ENCODE peak calls at places on chromosomes 12 and 14, in six cellular contexts. U is CD8-positive, alpha-beta T cell; S is heart right ventricle; Q is sigmoid colon; O is foreskin fibroblast; Y is kidney epithelial cell. I is an unnamed sample.

GRCh38 chr14:95045255-95045701 is 112.1 kb downstream of the DICER1 start:
- DNase-seq in Y (no peak), O (no peak), S (no peak), Q (peak), U (no peak), I (no peak)

GRCh38 chr12:124386059-124386458 is 91.2 kb downstream of the RFLNA start:
- DNase-seq in Y (no peak), U (no peak), S (peak), O (no peak), Q (no peak), I (no peak)

GRCh38 chr12:57142121-57142520 is 5.3 kb downstream of the LRP1-AS start:
- DNase-seq in U (no peak), O (no peak), Q (no peak), Y (no peak), S (no peak), I (no peak)

GRCh38 chr12:13342971-13343370 is 146.4 kb downstream of the EMP1 start:
- DNase-seq in S (no peak), U (no peak), Y (no peak), O (no peak), Q (no peak), I (no peak)

GRCh38 chr14:66603945-66604344 is 96.0 kb downstream of the GPHN start:
- DNase-seq in O (no peak), S (no peak), Y (no peak), Q (no peak), U (no peak), I (no peak)

GRCh38 chr12:127811988-127812387 is 455.0 kb upstream of the TMEM132C start:
- DNase-seq in S (peak), Y (peak), O (peak), Q (no peak), U (no peak), I (peak)

GRCh38 chr14:25394356-25394755 is 344.4 kb upstream of the STXBP6 start:
- DNase-seq in S (no peak), O (no peak), Q (no peak), Y (no peak), U (no peak), I (no peak)

GRCh38 chr12:86254399-86255107 is 1.6 kb downstream of the MGAT4C start:
- DNase-seq in Y (no peak), Q (no peak), U (no peak), S (no peak), O (no peak), I (no peak)

GRCh38 chr14:92780444-92780843 is 13.7 kb upstream of the GOLGA5 start:
- DNase-seq in Y (no peak), Q (no peak), S (no peak), U (no peak), O (peak), I (no peak)

GRCh38 chr14:94581127-94581999 is at the start of gene SERPINA5:
- DNase-seq in S (peak), U (no peak), Y (no peak), O (peak), Q (no peak), I (no peak)

GRCh38 chr14:101835166-101835557 is 73.7 kb downstream of the PPP2R5C start:
- DNase-seq in Y (no peak), U (no peak), Q (no peak), O (no peak), S (no peak), I (no peak)

GRCh38 chr14:41604793-41605534 is 1.7 kb upstream of the LRFN5 start:
- DNase-seq in Q (peak), S (peak), Y (no peak), U (no peak), O (peak), I (peak)

DNA sequence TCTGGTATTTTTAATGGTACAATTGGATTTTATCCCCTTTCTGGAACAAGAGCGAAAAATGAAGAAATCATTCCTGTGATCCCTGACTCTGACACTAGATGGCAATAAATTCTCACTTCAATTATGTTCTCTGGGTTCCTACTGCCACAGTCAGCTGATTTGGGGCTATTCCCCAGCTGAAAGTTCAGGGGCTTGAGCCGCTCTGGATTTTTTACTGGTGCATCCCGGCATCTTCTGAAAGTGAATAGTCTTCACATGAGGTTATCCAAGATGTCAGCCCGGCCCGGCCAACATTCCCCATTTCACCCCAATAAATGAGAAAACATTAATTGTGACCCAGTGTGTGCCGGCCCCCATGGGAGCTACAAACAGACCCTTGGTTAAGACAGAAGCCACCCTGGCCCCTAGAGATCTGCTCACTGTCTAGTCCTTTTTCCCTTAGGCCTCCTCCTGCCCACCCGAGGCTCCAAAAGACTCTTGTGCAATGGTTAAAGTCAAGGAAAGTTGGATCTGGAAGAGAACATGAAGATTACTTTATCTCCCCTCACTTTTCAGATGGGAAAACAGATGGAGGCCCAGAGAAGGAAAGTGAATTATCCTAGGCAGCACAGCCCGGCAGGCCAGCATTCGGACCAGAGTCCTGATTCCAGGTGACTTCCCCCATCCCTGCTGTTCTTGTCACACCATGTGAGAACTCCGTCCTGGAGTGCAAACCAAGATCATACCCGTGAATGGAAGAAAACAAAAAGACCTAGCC is 20.8 kb downstream of the CKAP4 start:
- DNase-seq in O (peak), Y (no peak), Q (no peak), S (peak), U (no peak), I (no peak)
- TF ChIP-seq CTCF in O (peak), Y (peak), Q (peak), S (peak), U (peak), I (peak)

DNA sequence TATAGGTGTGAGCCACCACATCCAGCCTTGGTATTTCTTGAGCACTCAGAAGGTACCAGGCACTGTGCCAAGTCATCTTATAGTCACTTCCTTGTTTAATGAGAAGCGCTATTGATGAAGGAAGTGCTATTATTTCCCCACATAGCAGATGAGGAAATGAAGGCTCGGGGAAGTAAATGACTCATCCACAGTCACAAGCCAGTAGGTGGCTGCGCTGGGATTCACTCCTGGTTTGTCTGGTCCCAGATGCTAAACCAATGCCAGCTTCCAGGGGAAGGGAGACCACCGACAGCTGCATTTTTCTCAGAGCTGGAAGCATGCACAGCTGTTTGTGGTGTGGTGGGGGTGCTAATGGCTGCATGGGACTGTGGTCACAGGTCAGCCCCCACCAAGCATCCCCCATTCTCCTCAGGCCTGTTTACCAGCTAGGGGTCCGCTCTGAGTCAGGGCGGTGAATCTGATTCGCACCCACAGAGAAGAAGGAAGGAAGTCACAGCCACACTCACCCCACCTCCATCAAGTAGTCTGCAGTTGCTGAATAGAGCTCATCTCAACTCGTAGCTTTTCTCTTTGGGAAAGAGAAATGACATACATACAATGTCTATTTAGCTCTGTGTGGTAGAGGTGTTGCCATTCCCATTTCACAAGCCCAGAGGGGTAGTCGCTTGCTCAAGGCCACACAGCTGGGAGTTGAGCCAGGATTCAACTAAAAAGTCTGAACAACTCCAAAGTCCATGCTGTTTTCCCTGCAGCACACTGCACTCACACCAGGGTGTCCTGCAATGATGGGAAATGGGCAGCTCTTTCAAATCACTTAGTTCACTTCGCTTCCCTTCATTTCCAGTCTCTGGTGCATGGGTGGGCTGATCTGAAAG is 6.3 kb upstream of the LTBP2 start:
- DNase-seq in Q (no peak), O (peak), S (no peak), U (peak), Y (peak), I (no peak)
- H3K4me3 ChIP-seq in Q (no peak), O (no peak), S (no peak), U (peak), Y (no peak), I (no peak)

DNA sequence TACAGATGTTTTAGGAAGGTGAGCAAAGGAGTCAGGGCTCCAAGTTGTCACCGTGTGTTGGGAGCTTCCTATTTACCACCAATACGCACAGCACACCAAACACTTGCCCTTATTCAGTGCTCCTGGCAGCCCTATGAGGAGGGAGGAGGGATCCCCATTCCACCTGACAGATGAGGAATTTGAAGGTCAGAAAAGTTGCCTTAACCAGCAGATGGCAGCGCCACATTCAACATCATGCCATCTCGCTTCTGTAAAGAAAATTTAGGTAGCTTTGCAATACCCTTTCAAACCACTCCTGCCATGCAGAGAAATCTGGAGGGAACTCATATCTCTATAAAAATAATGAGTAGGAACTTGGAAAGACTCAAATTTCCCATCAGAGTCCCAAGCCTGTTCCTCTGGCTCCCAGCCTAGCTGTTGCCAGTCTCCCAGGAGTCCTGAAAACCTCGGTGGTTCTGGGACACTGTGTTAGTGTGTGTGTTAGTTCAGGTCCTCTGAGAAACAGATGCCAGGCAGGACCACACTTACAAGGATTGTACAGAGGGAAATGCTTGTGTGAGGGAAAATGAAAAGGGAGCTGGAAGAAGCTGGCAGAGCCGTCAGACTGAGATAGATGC is 410.5 kb downstream of the MED13L start:
- DNase-seq in Y (no peak), Q (no peak), S (no peak), U (no peak), O (no peak), I (no peak)
- TF ChIP-seq CTCF in Y (peak), Q (no peak), S (peak), U (no peak), O (peak), I (no peak)

GRCh38 chr14:23045419-23046357 is 3.7 kb downstream of the PSMB11 start:
- DNase-seq in O (no peak), Q (no peak), S (no peak), Y (no peak), U (no peak), I (no peak)

GRCh38 chr14:23044840-23045239 is 2.8 kb downstream of the PSMB11 start:
- DNase-seq in Y (no peak), O (no peak), S (no peak), U (no peak), Q (no peak), I (no peak)

GRCh38 chr14:23042162-23042965 is at the start of gene PSMB11:
- DNase-seq in U (no peak), Q (no peak), O (no peak), S (no peak), Y (no peak), I (no peak)

GRCh38 chr14:23041729-23042128 is 283 bp upstream of the PSMB11 start:
- DNase-seq in Y (no peak), Q (no peak), U (no peak), S (no peak), O (no peak), I (no peak)

GRCh38 chr14:23043749-23044148 is 1.7 kb downstream of the PSMB11 start:
- DNase-seq in Y (no peak), S (no peak), Q (no peak), U (no peak), O (no peak), I (no peak)
- H3K4me3 ChIP-seq in Y (no peak), S (no peak), Q (no peak), U (no peak), O (no peak), I (no peak)

GRCh38 chr12:120225852-120226640 is 25.1 kb upstream of the RPLP0 start:
- DNase-seq in Y (no peak), U (no peak), Q (peak), S (peak), O (no peak), I (no peak)
- TF ChIP-seq CTCF in Y (no peak), U (no peak), Q (no peak), S (no peak), O (no peak), I (peak)

GRCh38 chr12:113476093-113476986 is 4.7 kb upstream of the LHX5 start:
- DNase-seq in Y (no peak), U (no peak), S (no peak), O (no peak), Q (no peak), I (no peak)
- H3K4me3 ChIP-seq in Y (no peak), U (no peak), S (no peak), O (no peak), Q (no peak), I (no peak)

DNA sequence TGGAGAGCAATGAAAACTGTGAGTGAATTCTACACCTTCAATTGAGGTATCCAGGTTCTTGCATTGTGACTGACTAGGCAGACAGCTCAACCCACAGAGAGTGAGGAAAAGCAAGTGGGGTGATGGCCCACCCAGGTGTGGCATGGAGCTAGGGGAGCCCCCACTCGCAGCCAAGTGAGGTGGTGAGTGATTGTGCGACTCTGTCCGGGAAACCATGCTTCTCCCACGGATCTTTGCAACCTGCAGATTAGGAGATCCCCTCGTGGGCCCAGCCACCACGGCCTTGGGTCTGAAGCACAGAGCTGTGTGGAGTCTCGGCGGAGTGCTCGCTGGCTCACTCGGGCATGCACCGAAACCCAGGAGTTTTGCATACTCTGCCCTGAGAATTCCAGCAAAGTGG is 120.1 kb downstream of the ALG10 start:
- DNase-seq in Y (no peak), O (no peak), S (no peak), U (no peak), Q (no peak), I (no peak)
- TF ChIP-seq CTCF in Y (no peak), O (no peak), S (no peak), U (no peak), Q (no peak), I (no peak)

GRCh38 chr12:109462868-109463692 is 14.0 kb downstream of the KCTD10 start:
- DNase-seq in O (peak), S (peak), Q (peak), U (no peak), Y (peak), I (peak)

GRCh38 chr12:109459247-109459646 is 17.9 kb downstream of the KCTD10 start:
- DNase-seq in Q (no peak), S (no peak), Y (no peak), U (no peak), O (no peak), I (no peak)

GRCh38 chr12:109461846-109462766 is 15.0 kb downstream of the KCTD10 start:
- DNase-seq in Q (peak), O (peak), Y (peak), S (peak), U (no peak), I (peak)

GRCh38 chr12:109460538-109460937 is 16.6 kb downstream of the KCTD10 start:
- DNase-seq in S (no peak), Y (no peak), U (no peak), O (no peak), Q (no peak), I (no peak)

GRCh38 chr12:109461049-109461845 is 15.9 kb downstream of the KCTD10 start:
- DNase-seq in U (no peak), Q (no peak), O (peak), Y (no peak), S (peak), I (no peak)
- H3K4me3 ChIP-seq in U (no peak), Q (no peak), O (no peak), Y (no peak), S (no peak), I (no peak)

GRCh38 chr12:11757531-11757930 is 108.1 kb downstream of the ETV6 start:
- DNase-seq in Q (no peak), Y (no peak), U (no peak), S (no peak), O (no peak), I (no peak)
- TF ChIP-seq CTCF in Q (no peak), Y (no peak), U (no peak), S (no peak), O (no peak), I (no peak)